ENCODE peak calls at places on chromosomes 13 and 19, in six cellular contexts. One of them, this sample, is unnamed.
A peak's percentile ranks its signal among the peaks of the same experiment; 100 is the strongest.

GRCh38 chr13:73045036-73045435 is 13.8 kb upstream of the KLF5 start:
- DNase-seq in dorsolateral prefrontal cortex: no peak
- DNase-seq in pancreas: no peak
- DNase-seq in AG04449: no peak
- DNase-seq in prostate gland: no peak
- DNase-seq in mucosa of descending colon: no peak
- DNase-seq in this sample: no peak

GRCh38 chr19:55069859-55070225 is 5.8 kb upstream of the EPS8L1 start:
- DNase-seq in prostate gland: no peak
- DNase-seq in dorsolateral prefrontal cortex: no peak
- DNase-seq in pancreas: no peak
- DNase-seq in AG04449: no peak
- DNase-seq in mucosa of descending colon: no peak
- DNase-seq in this sample: no peak

GRCh38 chr19:49475995-49476880 is 2.2 kb downstream of the FLT3LG start:
- DNase-seq in AG04449: no peak
- DNase-seq in dorsolateral prefrontal cortex: no peak
- DNase-seq in pancreas: no peak
- DNase-seq in mucosa of descending colon: no peak
- DNase-seq in prostate gland: no peak
- DNase-seq in this sample: peak; percentile 73

GRCh38 chr19:40576181-40576584 is 490 bp upstream of the SHKBP1 start:
- DNase-seq in AG04449: no peak
- DNase-seq in pancreas: no peak
- DNase-seq in prostate gland: no peak
- DNase-seq in mucosa of descending colon: peak; percentile 26
- DNase-seq in dorsolateral prefrontal cortex: no peak
- DNase-seq in this sample: no peak

GRCh38 chr13:113219311-113219940 is 10.0 kb downstream of the CUL4A start:
- DNase-seq in prostate gland: no peak
- DNase-seq in AG04449: no peak
- DNase-seq in dorsolateral prefrontal cortex: no peak
- DNase-seq in mucosa of descending colon: no peak
- DNase-seq in pancreas: no peak
- DNase-seq in this sample: no peak

GRCh38 chr13:74675185-74675584 is 541.0 kb upstream of the KLF12 start:
- DNase-seq in dorsolateral prefrontal cortex: no peak
- DNase-seq in prostate gland: no peak
- DNase-seq in mucosa of descending colon: no peak
- DNase-seq in AG04449: no peak
- DNase-seq in pancreas: no peak
- DNase-seq in this sample: no peak

GRCh38 chr19:10612515-10613119 is 12.7 kb upstream of the SLC44A2 start:
- DNase-seq in AG04449: no peak
- DNase-seq in dorsolateral prefrontal cortex: peak; percentile 68
- DNase-seq in prostate gland: peak; percentile 50
- DNase-seq in pancreas: peak; percentile 95
- DNase-seq in mucosa of descending colon: peak; percentile 67
- DNase-seq in this sample: no peak

GRCh38 chr19:47280183-47280797 is 5.6 kb downstream of the INAFM1 start:
- DNase-seq in pancreas: peak; percentile 56
- DNase-seq in AG04449: no peak
- DNase-seq in dorsolateral prefrontal cortex: no peak
- DNase-seq in prostate gland: no peak
- DNase-seq in mucosa of descending colon: peak; percentile 65
- DNase-seq in this sample: no peak

GRCh38 chr19:32203161-32203560 is 142.2 kb upstream of the ZNF507 start:
- DNase-seq in pancreas: no peak
- DNase-seq in AG04449: no peak
- DNase-seq in mucosa of descending colon: no peak
- DNase-seq in prostate gland: no peak
- DNase-seq in dorsolateral prefrontal cortex: no peak
- DNase-seq in this sample: no peak

GRCh38 chr13:114096811-114097503 is 35.5 kb downstream of the RASA3 start:
- DNase-seq in prostate gland: no peak
- DNase-seq in AG04449: no peak
- DNase-seq in dorsolateral prefrontal cortex: peak; percentile 34
- DNase-seq in pancreas: no peak
- DNase-seq in mucosa of descending colon: no peak
- DNase-seq in this sample: no peak

GRCh38 chr19:22628401-22628800 is 5.7 kb upstream of the ZNF492 start:
- DNase-seq in AG04449: no peak
- DNase-seq in dorsolateral prefrontal cortex: no peak
- DNase-seq in prostate gland: no peak
- DNase-seq in mucosa of descending colon: no peak
- DNase-seq in pancreas: no peak
- DNase-seq in this sample: no peak

GRCh38 chr19:19873381-19873780 is 7.7 kb downstream of the ZNF253 start:
- DNase-seq in prostate gland: no peak
- DNase-seq in dorsolateral prefrontal cortex: no peak
- DNase-seq in AG04449: no peak
- DNase-seq in mucosa of descending colon: no peak
- DNase-seq in pancreas: no peak
- DNase-seq in this sample: no peak

GRCh38 chr13:111115051-111115840 is at the start of gene ARHGEF7:
- DNase-seq in mucosa of descending colon: no peak
- DNase-seq in dorsolateral prefrontal cortex: no peak
- DNase-seq in prostate gland: no peak
- DNase-seq in AG04449: no peak
- DNase-seq in pancreas: no peak
- DNase-seq in this sample: no peak

GRCh38 chr13:113735750-113736149 is 23.3 kb upstream of the TMEM255B start:
- DNase-seq in AG04449: no peak
- DNase-seq in prostate gland: no peak
- DNase-seq in mucosa of descending colon: no peak
- DNase-seq in pancreas: no peak
- DNase-seq in dorsolateral prefrontal cortex: no peak
- DNase-seq in this sample: peak; percentile 20

GRCh38 chr13:52665325-52665724 is 12.7 kb downstream of the SUGT1 start:
- DNase-seq in prostate gland: no peak
- DNase-seq in dorsolateral prefrontal cortex: no peak
- DNase-seq in mucosa of descending colon: no peak
- DNase-seq in pancreas: no peak
- DNase-seq in AG04449: no peak
- DNase-seq in this sample: no peak

GRCh38 chr13:112729408-112729807 is 39.6 kb downstream of the ATP11A start:
- DNase-seq in mucosa of descending colon: no peak
- DNase-seq in prostate gland: no peak
- DNase-seq in dorsolateral prefrontal cortex: peak; percentile 31
- DNase-seq in pancreas: no peak
- DNase-seq in AG04449: no peak
- DNase-seq in this sample: no peak

GRCh38 chr13:109113427-109113826 is 484.0 kb downstream of the MYO16 start:
- DNase-seq in pancreas: no peak
- DNase-seq in mucosa of descending colon: no peak
- DNase-seq in AG04449: no peak
- DNase-seq in prostate gland: no peak
- DNase-seq in dorsolateral prefrontal cortex: no peak
- DNase-seq in this sample: no peak

GRCh38 chr19:12745166-12745897 is 6.3 kb upstream of the BEST2 start:
- DNase-seq in AG04449: no peak
- DNase-seq in mucosa of descending colon: no peak
- DNase-seq in dorsolateral prefrontal cortex: no peak
- DNase-seq in pancreas: no peak
- DNase-seq in prostate gland: no peak
- DNase-seq in this sample: no peak

GRCh38 chr19:30111456-30111855 is 169.4 kb downstream of the URI1 start:
- DNase-seq in mucosa of descending colon: no peak
- DNase-seq in AG04449: no peak
- DNase-seq in prostate gland: no peak
- DNase-seq in dorsolateral prefrontal cortex: no peak
- DNase-seq in pancreas: no peak
- DNase-seq in this sample: no peak

GRCh38 chr19:35337081-35337983 is 8.3 kb downstream of the CD22 start:
- DNase-seq in pancreas: no peak
- DNase-seq in AG04449: no peak
- DNase-seq in prostate gland: no peak
- DNase-seq in mucosa of descending colon: no peak
- DNase-seq in dorsolateral prefrontal cortex: no peak
- DNase-seq in this sample: no peak

GRCh38 chr19:46069841-46070341 is 29.1 kb upstream of the IGFL4 start:
- DNase-seq in pancreas: no peak
- DNase-seq in dorsolateral prefrontal cortex: no peak
- DNase-seq in AG04449: peak; percentile 80
- DNase-seq in prostate gland: no peak
- DNase-seq in mucosa of descending colon: no peak
- DNase-seq in this sample: no peak

GRCh38 chr13:21233086-21233485 is 56.6 kb downstream of the MRPL57 start:
- DNase-seq in prostate gland: no peak
- DNase-seq in AG04449: no peak
- DNase-seq in pancreas: no peak
- DNase-seq in dorsolateral prefrontal cortex: no peak
- DNase-seq in mucosa of descending colon: no peak
- DNase-seq in this sample: no peak

GRCh38 chr19:38003427-38004099 is 96.6 kb downstream of the SIPA1L3 start:
- DNase-seq in mucosa of descending colon: peak; percentile 48
- DNase-seq in dorsolateral prefrontal cortex: peak; percentile 70
- DNase-seq in AG04449: peak; percentile 34
- DNase-seq in pancreas: peak; percentile 68
- DNase-seq in prostate gland: peak; percentile 88
- DNase-seq in this sample: peak; percentile 58
- TF ChIP-seq CTCF in mucosa of descending colon: no peak
- TF ChIP-seq CTCF in dorsolateral prefrontal cortex: no peak
- TF ChIP-seq CTCF in AG04449: no peak
- TF ChIP-seq CTCF in pancreas: no peak
- TF ChIP-seq CTCF in prostate gland: no peak
- TF ChIP-seq CTCF in this sample: no peak

DNA sequence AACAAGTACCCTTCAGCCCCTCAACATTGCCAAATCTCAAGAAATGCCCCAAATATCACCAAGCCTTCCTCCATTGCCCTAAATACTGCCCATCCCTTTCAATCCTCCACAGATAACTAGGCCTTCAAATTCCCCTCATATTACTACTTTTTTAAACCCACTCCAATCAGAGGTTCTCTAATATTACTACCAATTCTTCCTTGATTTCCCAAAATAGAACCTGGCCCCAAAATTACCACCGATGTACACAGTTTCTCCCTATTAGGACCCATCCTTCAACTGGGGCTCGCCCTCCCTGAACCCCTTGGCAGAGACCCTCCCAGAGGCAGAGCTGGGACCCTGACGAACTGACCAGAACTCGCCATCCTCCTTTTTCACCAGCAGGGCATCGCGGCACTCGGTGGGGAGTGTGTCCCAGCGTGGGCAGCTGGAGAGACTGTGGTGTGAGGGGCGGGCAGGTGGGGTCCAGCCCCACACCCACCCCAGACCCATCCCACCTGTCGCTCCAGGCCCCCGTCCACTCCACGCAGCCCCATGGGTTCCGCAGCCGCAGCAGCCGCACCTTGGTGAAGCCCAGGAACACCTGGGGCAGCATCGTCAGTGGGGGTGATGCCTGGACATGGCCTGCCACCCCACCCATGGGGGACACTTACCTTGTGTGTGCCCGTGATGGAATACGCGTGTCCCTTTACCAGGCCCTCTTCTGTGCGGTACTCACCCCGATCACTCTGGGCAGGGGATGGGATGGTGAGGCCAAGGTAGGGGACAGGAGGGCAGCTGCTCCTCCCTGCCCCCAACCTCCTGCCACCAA is 6.1 kb downstream of the CAPN12 start:
- DNase-seq in prostate gland: no peak
- DNase-seq in AG04449: no peak
- DNase-seq in dorsolateral prefrontal cortex: no peak
- DNase-seq in mucosa of descending colon: no peak
- DNase-seq in pancreas: no peak
- DNase-seq in this sample: no peak
- TF ChIP-seq CTCF in prostate gland: no peak
- TF ChIP-seq CTCF in AG04449: no peak
- TF ChIP-seq CTCF in dorsolateral prefrontal cortex: no peak
- TF ChIP-seq CTCF in mucosa of descending colon: no peak
- TF ChIP-seq CTCF in pancreas: no peak
- TF ChIP-seq CTCF in this sample: peak; percentile 41

DNA sequence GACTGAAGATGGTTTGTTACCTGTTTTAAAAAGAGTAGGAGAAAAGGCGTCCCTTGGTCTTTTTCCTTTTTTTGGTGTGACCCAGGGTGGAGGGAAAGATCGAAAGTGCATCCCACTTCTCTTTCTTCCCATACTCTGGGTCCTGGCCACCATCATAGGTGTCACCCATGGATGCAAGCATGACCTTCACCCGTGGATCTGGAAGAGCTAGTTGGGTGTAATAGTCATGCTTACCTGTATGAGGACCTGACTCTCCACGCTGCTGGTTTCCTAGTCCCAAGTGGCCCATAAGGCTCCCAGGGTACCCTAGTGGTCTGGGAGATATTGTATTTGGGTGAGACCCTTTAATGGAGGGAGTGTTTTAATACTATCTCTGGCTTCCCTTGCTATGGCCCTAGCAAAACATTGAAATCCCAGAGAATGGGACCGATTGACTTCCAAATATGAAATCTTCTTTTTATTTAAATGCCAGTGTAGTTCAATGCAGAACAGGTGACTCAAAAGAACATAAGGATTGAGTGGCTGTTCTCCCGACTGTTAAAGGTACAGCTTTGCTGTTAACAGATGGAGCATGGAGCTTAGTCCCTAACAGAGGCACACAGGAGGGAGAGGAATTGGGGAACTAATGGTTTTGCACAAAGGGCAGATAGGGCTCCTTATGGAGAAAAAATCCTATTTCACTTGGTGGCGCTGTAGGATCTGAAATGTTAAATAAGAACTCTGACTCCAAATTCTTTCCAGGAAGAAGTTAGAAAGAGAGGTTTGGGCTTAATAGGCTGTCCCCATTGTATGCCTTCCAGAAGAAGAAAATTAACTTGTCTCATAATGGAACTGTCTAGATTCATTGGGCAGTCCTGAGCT is 7.0 kb upstream of the ZNF550 start:
- DNase-seq in mucosa of descending colon: no peak
- DNase-seq in pancreas: no peak
- DNase-seq in AG04449: no peak
- DNase-seq in prostate gland: no peak
- DNase-seq in dorsolateral prefrontal cortex: no peak
- DNase-seq in this sample: no peak
- TF ChIP-seq CTCF in mucosa of descending colon: no peak
- TF ChIP-seq CTCF in pancreas: no peak
- TF ChIP-seq CTCF in AG04449: no peak
- TF ChIP-seq CTCF in prostate gland: no peak
- TF ChIP-seq CTCF in dorsolateral prefrontal cortex: no peak
- TF ChIP-seq CTCF in this sample: no peak

GRCh38 chr13:30676672-30677071 is 58.7 kb upstream of the ALOX5AP start:
- DNase-seq in AG04449: no peak
- DNase-seq in pancreas: no peak
- DNase-seq in prostate gland: no peak
- DNase-seq in mucosa of descending colon: no peak
- DNase-seq in dorsolateral prefrontal cortex: no peak
- DNase-seq in this sample: no peak

GRCh38 chr13:30681489-30682242 is 53.7 kb upstream of the ALOX5AP start:
- DNase-seq in AG04449: peak; percentile 34
- DNase-seq in mucosa of descending colon: no peak
- DNase-seq in pancreas: no peak
- DNase-seq in prostate gland: no peak
- DNase-seq in dorsolateral prefrontal cortex: no peak
- DNase-seq in this sample: no peak

GRCh38 chr13:30685320-30685859 is 50.0 kb upstream of the ALOX5AP start:
- DNase-seq in prostate gland: no peak
- DNase-seq in AG04449: no peak
- DNase-seq in pancreas: no peak
- DNase-seq in mucosa of descending colon: peak; percentile 57
- DNase-seq in dorsolateral prefrontal cortex: no peak
- DNase-seq in this sample: no peak

GRCh38 chr13:30673669-30674521 is 56.2 kb downstream of the USPL1 start:
- DNase-seq in prostate gland: peak; percentile 84
- DNase-seq in AG04449: peak; percentile 58
- DNase-seq in pancreas: peak; percentile 96
- DNase-seq in dorsolateral prefrontal cortex: peak; percentile 90
- DNase-seq in mucosa of descending colon: peak; percentile 91
- DNase-seq in this sample: peak; percentile 75

GRCh38 chr13:30679483-30680330 is 55.6 kb upstream of the ALOX5AP start:
- DNase-seq in prostate gland: no peak
- DNase-seq in pancreas: no peak
- DNase-seq in mucosa of descending colon: no peak
- DNase-seq in AG04449: no peak
- DNase-seq in dorsolateral prefrontal cortex: peak; percentile 49
- DNase-seq in this sample: no peak
- TF ChIP-seq CTCF in prostate gland: peak; percentile 57
- TF ChIP-seq CTCF in pancreas: no peak
- TF ChIP-seq CTCF in mucosa of descending colon: no peak
- TF ChIP-seq CTCF in AG04449: peak; percentile 65
- TF ChIP-seq CTCF in dorsolateral prefrontal cortex: peak; percentile 63
- TF ChIP-seq CTCF in this sample: peak; percentile 35